ENCODE peak calls at places on chromosomes 1 and 21, in nine cellular contexts. O is body of pancreas, I is breast epithelium, S is right lobe of liver, F is heart left ventricle, X is sigmoid colon, G is thoracic aorta, P is transverse colon, A is Peyer's patch. K is an unnamed sample. For H3K27me3 and H3K4me1, the result is how much of the 10 kb centered on the place peaks cover.

GRCh38 chr1:43349594-43350306 is 9.0 kb upstream of the CDC20 start:
- DNase-seq in O (no peak), I (peak), S (no peak), F (peak), X (peak), G (no peak), P (no peak), A (no peak), K (no peak)

GRCh38 chr1:183543619-183544204 is 46.5 kb downstream of the NCF2 start:
- DNase-seq in O (peak), I (no peak), S (no peak), F (no peak), X (no peak), G (no peak), P (no peak), A (peak), K (no peak)

GRCh38 chr1:90154711-90155110 is 159.8 kb downstream of the ZNF326 start:
- DNase-seq in O (no peak), I (no peak), S (no peak), F (no peak), X (no peak), G (no peak), P (no peak), A (no peak), K (no peak)

GRCh38 chr1:26994020-26994745 is 691 bp downstream of the TRNP1 start:
- DNase-seq in O (peak), I (no peak), S (no peak), F (no peak), X (no peak), G (no peak), P (no peak), A (no peak), K (no peak)

GRCh38 chr1:114715952-114716303 is 643 bp downstream of the NRAS start:
- DNase-seq in O (no peak), I (no peak), S (no peak), F (no peak), X (no peak), G (no peak), P (no peak), A (no peak), K (no peak)

GRCh38 chr21:42499430-42500106 is 3.5 kb upstream of the RSPH1 start:
- DNase-seq in O (no peak), I (no peak), S (no peak), F (no peak), X (no peak), G (no peak), P (no peak), A (no peak), K (no peak)

GRCh38 chr21:31780944-31781343 is 49.0 kb upstream of the SCAF4 start:
- DNase-seq in O (no peak), I (no peak), S (no peak), F (no peak), X (no peak), G (no peak), P (no peak), A (no peak), K (no peak)

GRCh38 chr21:28770867-28771661 is 221.6 kb downstream of the LTN1 start:
- DNase-seq in O (no peak), I (no peak), S (no peak), F (no peak), X (peak), G (no peak), P (no peak), A (no peak), K (no peak)

GRCh38 chr1:8814870-8815269 is 2.6 kb downstream of the RERE start:
- DNase-seq in O (peak), I (no peak), S (no peak), F (no peak), X (no peak), G (no peak), P (no peak), A (no peak), K (peak)

GRCh38 chr1:61277129-61277801 is 194.9 kb downstream of the NFIA start:
- DNase-seq in O (no peak), I (no peak), S (no peak), F (no peak), X (no peak), G (no peak), P (no peak), A (no peak), K (peak)

GRCh38 chr1:38580591-38580990 is 279.0 kb downstream of the RRAGC start:
- DNase-seq in O (no peak), I (no peak), S (no peak), F (no peak), X (no peak), G (no peak), P (no peak), A (no peak), K (no peak)

GRCh38 chr1:15455522-15455921 is 1.0 kb upstream of the CELA2A start:
- DNase-seq in O (peak), I (no peak), S (no peak), F (no peak), X (no peak), G (no peak), P (no peak), A (no peak), K (no peak)

GRCh38 chr1:110235839-110236682 is 25.9 kb downstream of the KCNC4 start:
- DNase-seq in O (peak), I (no peak), S (no peak), F (no peak), X (no peak), G (no peak), P (no peak), A (no peak), K (no peak)

GRCh38 chr1:67429528-67430357 is 459 bp downstream of the SERBP1 start:
- DNase-seq in O (peak), I (peak), S (peak), F (peak), X (peak), G (no peak), P (peak), A (peak), K (peak)

GRCh38 chr1:24925082-24925779 is 4.8 kb downstream of the RUNX3 start:
- DNase-seq in O (no peak), I (no peak), S (no peak), F (no peak), X (no peak), G (no peak), P (peak), A (peak), K (no peak)

GRCh38 chr1:178161516-178161915 is 67.6 kb downstream of the RASAL2 start:
- DNase-seq in O (no peak), I (no peak), S (no peak), F (no peak), X (no peak), G (no peak), P (no peak), A (no peak), K (no peak)

GRCh38 chr1:230167419-230167852 is 100.4 kb downstream of the GALNT2 start:
- DNase-seq in O (no peak), I (no peak), S (peak), F (no peak), X (peak), G (no peak), P (no peak), A (peak), K (peak)

GRCh38 chr1:16296643-16297042 is 55.6 kb downstream of the FBXO42 start:
- DNase-seq in O (no peak), I (no peak), S (no peak), F (no peak), X (no peak), G (no peak), P (no peak), A (no peak), K (no peak)

GRCh38 chr1:5616366-5617178 is 375.7 kb downstream of the NPHP4 start:
- DNase-seq in O (no peak), I (no peak), S (no peak), F (no peak), X (no peak), G (no peak), P (no peak), A (no peak), K (no peak)

GRCh38 chr1:43237131-43237530 is 32.7 kb upstream of the TMEM125 start:
- DNase-seq in O (no peak), I (no peak), S (no peak), F (no peak), X (no peak), G (no peak), P (no peak), A (no peak), K (no peak)

GRCh38 chr1:43878440-43878839 is 55.2 kb upstream of the ARTN start:
- DNase-seq in O (no peak), I (no peak), S (no peak), F (no peak), X (no peak), G (no peak), P (no peak), A (no peak), K (no peak)

DNA sequence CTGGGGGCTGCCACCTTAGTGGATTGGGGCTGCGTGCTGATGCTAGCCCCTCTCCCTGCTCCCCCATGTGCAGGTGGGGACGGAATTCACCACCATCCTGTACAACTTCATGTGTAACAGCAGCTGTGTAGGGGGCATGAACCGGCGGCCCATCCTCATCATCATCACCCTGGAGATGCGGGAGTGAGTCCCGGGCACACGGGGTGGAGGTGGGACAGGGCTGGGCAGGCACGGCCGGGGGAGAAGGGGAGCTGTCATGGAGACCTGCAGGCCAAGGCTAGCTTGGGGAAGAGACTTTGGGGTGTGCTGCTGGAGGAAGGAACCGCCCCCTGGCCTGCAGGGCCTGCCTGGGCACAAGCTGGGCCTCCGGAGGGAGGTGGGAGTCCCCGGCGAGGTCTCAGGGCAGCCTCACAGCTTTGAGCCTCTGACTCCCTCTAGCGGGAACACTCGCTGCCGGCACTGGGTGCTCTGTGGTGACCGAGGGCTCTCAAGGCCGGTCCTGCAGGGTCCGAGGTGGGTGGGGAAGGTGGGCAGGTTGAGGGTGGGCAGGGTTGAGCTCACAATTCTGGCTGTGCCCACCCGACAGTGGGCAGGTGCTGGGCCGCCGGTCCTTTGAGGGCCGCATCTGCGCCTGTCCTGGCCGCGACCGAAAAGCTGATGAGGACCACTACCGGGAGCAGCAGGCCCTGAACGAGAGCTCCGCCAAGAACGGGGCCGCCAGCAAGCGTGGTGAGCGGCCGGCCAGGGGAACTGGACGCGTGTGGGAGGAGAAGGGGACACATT is 25.0 kb upstream of the CCDC27 start:
- DNase-seq in O (peak), I (no peak), S (no peak), F (no peak), X (no peak), G (no peak), P (no peak), A (no peak), K (peak)
- TF ChIP-seq CTCF in O (no peak), I (no peak), S (no peak), F (peak), X (no peak), G (no peak), P (no peak), A (no peak), K (no peak)

DNA sequence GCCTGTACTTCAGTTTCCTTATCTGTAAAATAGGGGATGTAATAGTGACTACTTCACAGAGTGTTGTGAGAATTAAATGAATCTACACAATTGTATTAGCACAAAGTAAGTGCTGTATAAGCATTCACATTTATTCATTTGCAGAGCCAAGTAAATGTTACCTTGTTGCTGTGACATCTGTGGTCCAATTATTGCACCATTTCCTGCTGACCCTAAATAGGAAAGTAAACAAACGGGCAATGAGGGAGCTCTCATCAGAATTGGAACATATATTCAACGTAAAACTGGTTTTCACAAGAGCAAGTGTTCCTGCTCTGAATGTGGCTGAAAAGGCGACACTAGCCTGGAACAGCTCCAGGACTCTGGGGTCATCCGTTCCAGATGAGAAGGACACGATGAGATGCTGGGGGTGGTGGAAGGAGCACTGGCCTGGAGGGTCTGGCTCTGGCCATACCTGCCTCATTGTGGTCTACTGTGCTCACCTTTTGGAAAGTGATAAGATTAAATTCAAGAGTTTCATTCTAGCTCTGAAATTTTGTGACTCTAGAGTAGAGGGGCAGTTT is 34.5 kb downstream of the PROX1 start:
- DNase-seq in O (no peak), I (no peak), S (no peak), F (no peak), X (no peak), G (no peak), P (no peak), A (no peak), K (no peak)
- H3K27me3 ChIP-seq in O (under half), I (under half), S (under half), F (under half), X (under half), G (under half), P (under half), A (under half), K (under half)

GRCh38 chr1:153770812-153771211 is 4.4 kb upstream of the SLC27A3 start:
- DNase-seq in O (no peak), I (no peak), S (no peak), F (peak), X (no peak), G (no peak), P (no peak), A (no peak), K (no peak)
- H3K4me1 ChIP-seq in O (under half), I (under half), S (under half), F (under half), X (under half), G (under half), P (under half), A (under half), K (under half)

GRCh38 chr1:231808990-231809389 is 182.4 kb downstream of the DISC1 start:
- DNase-seq in O (peak), I (no peak), S (no peak), F (no peak), X (no peak), G (no peak), P (no peak), A (no peak), K (no peak)
- TF ChIP-seq CTCF in O (no peak), I (no peak), S (no peak), F (no peak), X (no peak), G (no peak), P (no peak), A (no peak), K (no peak)

DNA sequence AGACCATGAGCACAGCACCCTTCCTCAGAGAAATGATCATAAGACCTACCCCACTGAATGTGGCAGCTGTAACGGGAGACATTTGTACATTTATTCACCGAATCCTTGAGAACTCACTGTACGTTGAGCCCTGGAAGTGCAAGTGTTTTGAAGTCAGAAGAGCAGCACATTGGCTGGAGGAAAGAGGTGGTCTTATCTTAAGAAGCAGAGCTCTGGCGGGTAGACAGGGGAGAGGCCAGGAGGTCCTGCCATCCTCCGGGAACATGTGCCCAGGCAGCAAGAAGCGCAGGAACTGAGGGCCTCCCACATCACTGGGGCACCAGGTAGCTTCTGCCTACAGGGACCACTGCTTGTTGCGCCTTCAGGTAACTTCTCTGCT is 169.2 kb upstream of the IRF2BP2 start:
- DNase-seq in O (no peak), I (peak), S (peak), F (no peak), X (no peak), G (no peak), P (no peak), A (no peak), K (no peak)
- H3K27me3 ChIP-seq in O (under half), I (under half), S (under half), F (under half), X (under half), G (under half), P (under half), A (under half), K (under half)

DNA sequence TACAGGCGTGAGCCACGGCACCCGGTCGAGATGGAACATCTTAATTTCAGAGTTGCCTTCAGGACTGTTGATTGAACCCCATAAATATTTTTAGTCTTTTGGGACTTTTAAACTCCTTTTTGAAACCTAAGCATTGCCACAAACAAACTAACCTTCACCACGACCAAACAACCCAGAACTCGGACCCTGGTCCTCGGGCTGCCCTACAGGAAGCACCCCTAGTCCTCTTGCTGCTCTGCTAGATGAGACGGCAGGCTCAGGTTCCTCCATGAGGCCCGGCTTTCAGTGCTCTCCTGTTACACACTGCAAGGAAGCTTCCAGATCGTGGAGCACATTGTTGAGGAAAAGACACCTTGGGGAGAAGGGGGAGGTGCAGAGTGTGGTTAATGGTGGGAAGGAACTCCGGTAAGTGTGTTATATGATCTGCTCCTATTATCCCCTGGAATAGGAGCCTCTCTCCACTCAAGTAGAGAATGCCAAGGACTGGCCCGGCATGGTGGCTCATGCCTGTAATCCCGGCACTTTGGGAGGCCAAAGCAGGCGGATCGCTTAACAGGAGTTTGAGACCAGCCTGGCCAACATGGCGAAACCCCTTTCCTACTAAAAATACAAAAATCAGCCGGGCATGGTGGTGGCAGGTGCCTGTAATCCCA is 5.7 kb downstream of the EPHX1 start:
- DNase-seq in O (no peak), I (no peak), S (no peak), F (no peak), X (no peak), G (no peak), P (no peak), A (no peak), K (no peak)
- H3K4me1 ChIP-seq in O (half or more), I (under half), S (under half), F (half or more), X (half or more), G (half or more), P (half or more), A (under half), K (half or more)

DNA sequence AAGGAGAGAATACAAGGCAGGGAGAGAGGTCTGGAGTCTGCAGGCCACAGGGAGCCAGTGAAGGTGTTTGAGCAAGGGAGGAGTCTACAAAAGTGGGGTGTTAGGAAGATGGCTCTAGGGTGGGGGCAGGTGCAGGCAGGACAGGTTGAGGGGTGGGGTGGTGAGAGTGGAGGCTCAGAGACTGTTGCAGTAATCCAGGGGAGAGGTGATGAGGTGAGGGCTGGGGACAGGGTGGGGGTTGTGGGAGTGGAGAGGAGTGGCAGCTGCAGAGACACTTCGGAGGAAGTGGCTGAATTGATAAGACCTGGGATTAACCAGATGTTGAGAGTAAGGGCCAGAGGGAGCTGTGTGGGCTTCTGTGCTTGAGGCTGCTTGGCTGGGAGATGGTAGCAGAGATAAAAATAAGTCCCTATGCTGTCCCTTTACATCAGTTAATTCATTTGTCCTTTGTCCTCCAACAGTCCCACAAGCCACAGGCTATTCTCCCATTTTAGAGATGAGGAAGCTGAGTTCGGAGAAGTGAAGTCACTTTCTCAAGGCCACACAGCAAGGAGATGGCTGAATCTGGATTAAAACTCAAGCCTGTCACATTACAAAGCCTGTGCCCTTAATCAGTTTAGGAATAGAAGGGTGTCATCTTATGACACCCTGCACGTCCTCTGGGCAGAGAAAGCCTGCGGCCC is 54.8 kb upstream of the SYNC start:
- DNase-seq in O (no peak), I (no peak), S (no peak), F (no peak), X (no peak), G (no peak), P (peak), A (peak), K (no peak)
- TF ChIP-seq CTCF in O (no peak), I (no peak), S (no peak), F (no peak), X (no peak), G (no peak), P (no peak), A (no peak), K (no peak)

GRCh38 chr21:35041122-35041521 is 8.0 kb downstream of the RUNX1 start:
- DNase-seq in O (no peak), I (no peak), S (no peak), F (no peak), X (no peak), G (no peak), P (no peak), A (no peak), K (no peak)
- H3K27me3 ChIP-seq in O (under half), I (under half), S (under half), F (under half), X (under half), G (under half), P (under half), A (under half), K (under half)